ENCODE peak calls at places on chromosomes 16 and 17, in nine cellular contexts. M is choroid plexus epithelial cell; I is epithelial cell of esophagus; T is MG63; L is hypothalamus; J is skeletal muscle cell; A is fibroblast of the aortic adventitia; V is NCI-H146; O is stimulated activated CD8-positive, alpha-beta memory T cell treated with anti-CD3 and anti-CD28 coated beads, Interleukin-4, amount 100 ng/mL, for 4 hours. Q is an unnamed sample.

GRCh38 chr17:74176546-74177001 is 26.9 kb upstream of the RPL38 start:
- DNase-seq in L (peak; percentile 19), T (peak; percentile 57), V (peak; percentile 71), O (no peak), I (peak; percentile 60), J (no peak), A (peak; percentile 64), M (peak; percentile 79), Q (peak; percentile 82)

GRCh38 chr17:81828656-81829055 is 4.4 kb downstream of the MCRIP1 start:
- DNase-seq in I (no peak), J (no peak), O (no peak), M (peak; percentile 48), L (no peak), V (no peak), A (no peak), T (no peak), Q (no peak)

GRCh38 chr16:84243732-84244131 is 3.9 kb upstream of the KCNG4 start:
- DNase-seq in T (no peak), L (no peak), I (no peak), A (no peak), O (no peak), V (no peak), M (no peak), J (no peak), Q (no peak)

GRCh38 chr17:59897090-59897489 is 4.2 kb downstream of the RPS6KB1 start:
- DNase-seq in T (no peak), J (no peak), V (no peak), I (no peak), O (no peak), A (peak; percentile 7), M (peak; percentile 54), L (no peak), Q (peak; percentile 23)

GRCh38 chr17:42879596-42879985 is 21.0 kb upstream of the G6PC1 start:
- DNase-seq in V (no peak), I (no peak), T (no peak), A (no peak), J (no peak), O (no peak), M (peak; percentile 36), L (no peak), Q (no peak)

GRCh38 chr16:64996641-64997040 is 125.2 kb downstream of the CDH11 start:
- DNase-seq in L (no peak), T (no peak), M (no peak), O (no peak), J (no peak), A (no peak), V (peak; percentile 6), I (no peak), Q (no peak)

GRCh38 chr17:17060001-17060929 is 18.0 kb downstream of the MPRIP start:
- DNase-seq in M (no peak), V (no peak), T (no peak), O (no peak), L (no peak), J (no peak), I (no peak), A (no peak), Q (no peak)

GRCh38 chr16:50279142-50279865 is 13.0 kb downstream of the ADCY7 start:
- DNase-seq in O (no peak), A (no peak), T (no peak), M (no peak), V (no peak), J (no peak), L (no peak), I (no peak), Q (no peak)

GRCh38 chr17:63995626-63996025 is 2.5 kb upstream of the PRR29 start:
- DNase-seq in O (no peak), J (no peak), T (no peak), L (no peak), M (no peak), A (no peak), I (no peak), V (no peak), Q (no peak)

GRCh38 chr16:82990155-82990554 is 363.4 kb downstream of the CDH13 start:
- DNase-seq in V (no peak), O (no peak), L (no peak), T (no peak), M (peak; percentile 44), A (peak; percentile 68), I (peak; percentile 52), J (peak; percentile 44), Q (no peak)

GRCh38 chr17:80947200-80947940 is 44.3 kb upstream of the CHMP6 start:
- DNase-seq in T (no peak), J (no peak), M (no peak), A (no peak), V (no peak), O (no peak), I (no peak), L (no peak), Q (no peak)

GRCh38 chr16:13120557-13120956 is 219.2 kb downstream of the SHISA9 start:
- DNase-seq in O (no peak), J (no peak), V (no peak), M (no peak), T (no peak), L (no peak), I (no peak), A (no peak), Q (no peak)

GRCh38 chr17:61201211-61201610 is 198.4 kb upstream of the TBX2 start:
- DNase-seq in A (peak; percentile 90), J (peak; percentile 84), L (no peak), M (peak; percentile 43), V (no peak), T (peak; percentile 75), O (no peak), I (no peak), Q (peak; percentile 95)

GRCh38 chr16:70453891-70454220 is 539 bp upstream of the FCSK start:
- DNase-seq in M (no peak), I (peak; percentile 43), J (no peak), O (no peak), T (no peak), V (peak; percentile 54), L (no peak), A (no peak), Q (peak; percentile 23)